ENCODE peak calls at places on chromosomes 16 and 17, in eight cellular contexts. Y is Ammon's horn; V is effector memory CD8-positive, alpha-beta T cell; C is left colon; I is NCI-H524; N is EL; E is activated T-cell treated with anti-CD3 and anti-CD28 coated beads for 1 hour; Q is T-helper 1 cell. M is an unnamed sample.

GRCh38 chr16:49857423-49858181 is 1.7 kb upstream of the ZNF423 start:
- DNase-seq in V (peak), C (peak), E (peak), N (peak), Q (no peak), Y (no peak), I (peak), M (peak)

GRCh38 chr17:21301593-21302550 is 17.4 kb downstream of the MAP2K3 start:
- DNase-seq in E (no peak), V (no peak), C (no peak), Q (no peak), I (peak), Y (no peak), N (no peak), M (no peak)

GRCh38 chr16:83271123-83271522 is 536.7 kb upstream of the HSBP1 start:
- DNase-seq in Y (no peak), C (no peak), E (no peak), I (no peak), Q (no peak), V (no peak), N (no peak), M (no peak)

GRCh38 chr17:57784226-57784895 is 39.3 kb upstream of the CCDC182 start:
- DNase-seq in V (no peak), Y (no peak), E (no peak), I (peak), C (no peak), Q (no peak), N (no peak), M (no peak)

GRCh38 chr16:31470615-31471014 is 1.3 kb upstream of the TGFB1I1 start:
- DNase-seq in I (no peak), E (no peak), V (no peak), Y (no peak), N (no peak), Q (no peak), C (no peak), M (no peak)

GRCh38 chr17:59761385-59762021 is 54.0 kb downstream of the VMP1 start:
- DNase-seq in E (no peak), I (no peak), V (no peak), C (no peak), N (peak), Y (no peak), Q (no peak), M (no peak)

GRCh38 chr17:73863761-73864535 is 219.7 kb upstream of the SDK2 start:
- DNase-seq in V (no peak), Y (no peak), I (no peak), N (no peak), C (no peak), Q (no peak), E (no peak), M (no peak)

GRCh38 chr17:3647769-3648540 is 11.4 kb downstream of the CTNS start:
- DNase-seq in N (peak), C (peak), I (peak), E (peak), Y (peak), V (no peak), Q (no peak), M (peak)

GRCh38 chr17:78142113-78142861 is 3.9 kb upstream of the C17orf99 start:
- DNase-seq in Y (no peak), V (no peak), C (peak), N (peak), I (no peak), Q (no peak), E (no peak), M (no peak)

GRCh38 chr17:40113961-40114272 is 7.9 kb upstream of the MSL1 start:
- DNase-seq in C (no peak), E (no peak), N (peak), Y (no peak), I (no peak), V (no peak), Q (no peak), M (no peak)

GRCh38 chr17:10550014-10550413 is 556 bp upstream of the MYH2 start:
- DNase-seq in N (no peak), V (no peak), Y (no peak), I (no peak), C (no peak), Q (no peak), E (no peak), M (no peak)

M was measured in Jurkat, Clone E6-1.